ENCODE peak calls at places on chromosomes 12 and 14, in seven cellular contexts. One of them, this sample, is unnamed.
A peak's percentile ranks its signal among the peaks of the same experiment; 100 is the strongest.

GRCh38 chr12:131671871-131672270 is 39.0 kb upstream of the SFSWAP start:
- DNase-seq in pulmonary artery endothelial cell: no peak
- DNase-seq in NK-92 treated with Interleukin-12 subunit alpha and Interleukin-12 subunit beta, amount 100 ng/mL, for 24 hours: no peak
- DNase-seq in substantia nigra: no peak
- DNase-seq in astrocyte of the spinal cord: no peak
- DNase-seq in AG09309: no peak
- DNase-seq in H7: no peak
- DNase-seq in this sample: no peak

GRCh38 chr14:71013551-71014192 is 106.4 kb downstream of the PCNX1 start:
- DNase-seq in pulmonary artery endothelial cell: no peak
- DNase-seq in NK-92 treated with Interleukin-12 subunit alpha and Interleukin-12 subunit beta, amount 100 ng/mL, for 24 hours: no peak
- DNase-seq in substantia nigra: no peak
- DNase-seq in astrocyte of the spinal cord: no peak
- DNase-seq in AG09309: no peak
- DNase-seq in H7: no peak
- DNase-seq in this sample: no peak

GRCh38 chr14:68558096-68558495 is 234.8 kb downstream of the ZFP36L1 start:
- DNase-seq in pulmonary artery endothelial cell: no peak
- DNase-seq in NK-92 treated with Interleukin-12 subunit alpha and Interleukin-12 subunit beta, amount 100 ng/mL, for 24 hours: no peak
- DNase-seq in substantia nigra: no peak
- DNase-seq in astrocyte of the spinal cord: no peak
- DNase-seq in AG09309: no peak
- DNase-seq in H7: no peak
- DNase-seq in this sample: no peak

GRCh38 chr12:117032593-117033381 is 66.4 kb downstream of the TESC start:
- DNase-seq in pulmonary artery endothelial cell: no peak
- DNase-seq in NK-92 treated with Interleukin-12 subunit alpha and Interleukin-12 subunit beta, amount 100 ng/mL, for 24 hours: no peak
- DNase-seq in substantia nigra: no peak
- DNase-seq in astrocyte of the spinal cord: peak; percentile 44
- DNase-seq in AG09309: no peak
- DNase-seq in H7: peak; percentile 75
- DNase-seq in this sample: no peak

GRCh38 chr12:81181701-81182100 is 103.8 kb downstream of the ACSS3 start:
- DNase-seq in pulmonary artery endothelial cell: no peak
- DNase-seq in NK-92 treated with Interleukin-12 subunit alpha and Interleukin-12 subunit beta, amount 100 ng/mL, for 24 hours: no peak
- DNase-seq in substantia nigra: no peak
- DNase-seq in astrocyte of the spinal cord: peak; percentile 20
- DNase-seq in AG09309: no peak
- DNase-seq in H7: no peak
- DNase-seq in this sample: no peak

GRCh38 chr12:82942963-82943362 is 256.3 kb downstream of the TMTC2 start:
- DNase-seq in pulmonary artery endothelial cell: no peak
- DNase-seq in NK-92 treated with Interleukin-12 subunit alpha and Interleukin-12 subunit beta, amount 100 ng/mL, for 24 hours: no peak
- DNase-seq in substantia nigra: no peak
- DNase-seq in astrocyte of the spinal cord: peak; percentile 12
- DNase-seq in AG09309: no peak
- DNase-seq in H7: no peak
- DNase-seq in this sample: no peak

GRCh38 chr12:69936214-69936731 is 111.2 kb downstream of the MYRFL start:
- DNase-seq in pulmonary artery endothelial cell: no peak
- DNase-seq in NK-92 treated with Interleukin-12 subunit alpha and Interleukin-12 subunit beta, amount 100 ng/mL, for 24 hours: no peak
- DNase-seq in substantia nigra: no peak
- DNase-seq in astrocyte of the spinal cord: no peak
- DNase-seq in AG09309: no peak
- DNase-seq in H7: peak; percentile 65
- DNase-seq in this sample: no peak

GRCh38 chr14:30906752-30907658 is 32.6 kb downstream of the COCH start:
- DNase-seq in pulmonary artery endothelial cell: peak; percentile 1
- DNase-seq in NK-92 treated with Interleukin-12 subunit alpha and Interleukin-12 subunit beta, amount 100 ng/mL, for 24 hours: no peak
- DNase-seq in substantia nigra: no peak
- DNase-seq in astrocyte of the spinal cord: peak; percentile 17
- DNase-seq in AG09309: no peak
- DNase-seq in H7: no peak
- DNase-seq in this sample: peak; percentile 46

GRCh38 chr14:78752789-78753188 is 582.6 kb downstream of the NRXN3 start:
- DNase-seq in pulmonary artery endothelial cell: no peak
- DNase-seq in NK-92 treated with Interleukin-12 subunit alpha and Interleukin-12 subunit beta, amount 100 ng/mL, for 24 hours: no peak
- DNase-seq in substantia nigra: no peak
- DNase-seq in astrocyte of the spinal cord: peak; percentile 1
- DNase-seq in AG09309: no peak
- DNase-seq in H7: no peak
- DNase-seq in this sample: no peak

GRCh38 chr12:113683566-113683965 is 211.9 kb upstream of the LHX5 start:
- DNase-seq in pulmonary artery endothelial cell: no peak
- DNase-seq in NK-92 treated with Interleukin-12 subunit alpha and Interleukin-12 subunit beta, amount 100 ng/mL, for 24 hours: no peak
- DNase-seq in substantia nigra: no peak
- DNase-seq in astrocyte of the spinal cord: no peak
- DNase-seq in AG09309: no peak
- DNase-seq in H7: no peak
- DNase-seq in this sample: no peak

This sample was measured in SK-MEL-5.